ENCODE peak calls at places on chromosomes 7 and 10, in six cellular contexts. N is DND-41; Z is effector memory CD4-positive, alpha-beta T cell; A is upper lobe of right lung; V is psoas muscle; X is uterus. C is an unnamed sample.

GRCh38 chr10:98240524-98240923 is 27.5 kb downstream of the LOXL4 start:
- DNase-seq in N (no peak), Z (no peak), A (no peak), V (no peak), X (no peak), C (no peak)

GRCh38 chr7:35593896-35594295 is 101.0 kb downstream of the HERPUD2 start:
- DNase-seq in N (peak; percentile 21), Z (no peak), A (no peak), V (no peak), X (no peak), C (peak; percentile 24)

GRCh38 chr10:107971973-107972372 is 807.5 kb upstream of the SORCS1 start:
- DNase-seq in N (no peak), Z (no peak), A (no peak), V (no peak), X (no peak), C (no peak)

GRCh38 chr7:13106513-13106912 is 419.1 kb downstream of the ARL4A start:
- DNase-seq in N (no peak), Z (no peak), A (no peak), V (no peak), X (no peak), C (no peak)

GRCh38 chr7:98467570-98468312 is 66.9 kb upstream of the BAIAP2L1 start:
- DNase-seq in N (no peak), Z (no peak), A (no peak), V (no peak), X (no peak), C (no peak)

GRCh38 chr7:148485618-148486017 is 104.9 kb upstream of the C7orf33 start:
- DNase-seq in N (no peak), Z (no peak), A (no peak), V (no peak), X (no peak), C (no peak)

GRCh38 chr7:131843862-131844261 is 287.4 kb upstream of the PODXL start:
- DNase-seq in N (no peak), Z (no peak), A (no peak), V (no peak), X (no peak), C (no peak)

GRCh38 chr10:129694633-129695356 is 227.8 kb downstream of the MGMT start:
- DNase-seq in N (no peak), Z (no peak), A (no peak), V (peak; percentile 49), X (peak; percentile 89), C (no peak)

GRCh38 chr7:6260291-6261183 is 11.9 kb downstream of the CYTH3 start:
- DNase-seq in N (no peak), Z (no peak), A (no peak), V (no peak), X (no peak), C (no peak)

GRCh38 chr7:90698616-90699015 is 102.5 kb downstream of the CDK14 start:
- DNase-seq in N (no peak), Z (no peak), A (no peak), V (no peak), X (no peak), C (no peak)

GRCh38 chr7:20170626-20171025 is 46.6 kb downstream of the MACC1 start:
- DNase-seq in N (no peak), Z (no peak), A (no peak), V (no peak), X (no peak), C (no peak)

GRCh38 chr7:23530355-23530754 is 1.4 kb downstream of the TRA2A start:
- DNase-seq in N (no peak), Z (peak; percentile 29), A (no peak), V (no peak), X (no peak), C (peak; percentile 57)

GRCh38 chr7:100677308-100678095 is 4.0 kb downstream of the GNB2 start:
- DNase-seq in N (no peak), Z (no peak), A (peak; percentile 68), V (no peak), X (no peak), C (no peak)

GRCh38 chr7:44311561-44312495 is 13.6 kb downstream of the CAMK2B start:
- DNase-seq in N (no peak), Z (no peak), A (peak; percentile 46), V (no peak), X (peak; percentile 8), C (no peak)

GRCh38 chr7:151060416-151061234 is 1.2 kb downstream of the SLC4A2 start:
- DNase-seq in N (peak; percentile 57), Z (no peak), A (peak; percentile 80), V (no peak), X (peak; percentile 53), C (no peak)

GRCh38 chr7:24800667-24801066 is 43.4 kb upstream of the GSDME start:
- DNase-seq in N (no peak), Z (no peak), A (no peak), V (no peak), X (no peak), C (no peak)

GRCh38 chr7:98867271-98867701 is 2.5 kb downstream of the TMEM130 start:
- DNase-seq in N (no peak), Z (no peak), A (peak; percentile 59), V (no peak), X (no peak), C (no peak)

GRCh38 chr7:91436655-91437054 is 172.4 kb downstream of the FZD1 start:
- DNase-seq in N (no peak), Z (no peak), A (no peak), V (no peak), X (no peak), C (no peak)

GRCh38 chr10:51630618-51631005 is 68.8 kb downstream of the CSTF2T start:
- DNase-seq in N (no peak), Z (no peak), A (no peak), V (no peak), X (no peak), C (no peak)

GRCh38 chr7:602341-603141 is 82.9 kb upstream of the PDGFA start:
- DNase-seq in N (no peak), Z (no peak), A (peak; percentile 85), V (no peak), X (no peak), C (peak; percentile 32)

GRCh38 chr7:23915196-23915595 is 205.2 kb downstream of the STK31 start:
- DNase-seq in N (no peak), Z (no peak), A (no peak), V (no peak), X (no peak), C (no peak)

GRCh38 chr7:1735262-1735661 is 65.2 kb downstream of the ELFN1 start:
- DNase-seq in N (no peak), Z (no peak), A (no peak), V (no peak), X (no peak), C (no peak)

GRCh38 chr10:6819301-6819700 is 239.2 kb upstream of the PRKCQ start:
- DNase-seq in N (no peak), Z (no peak), A (no peak), V (no peak), X (no peak), C (no peak)

GRCh38 chr7:95865716-95866371 is 93.5 kb downstream of the DYNC1I1 start:
- DNase-seq in N (no peak), Z (no peak), A (no peak), V (no peak), X (no peak), C (no peak)

GRCh38 chr7:32586291-32587221 is 91.3 kb downstream of the AVL9 start:
- DNase-seq in N (no peak), Z (no peak), A (no peak), V (peak; percentile 27), X (no peak), C (no peak)

GRCh38 chr7:1700086-1700485 is 30.0 kb downstream of the ELFN1 start:
- DNase-seq in N (no peak), Z (no peak), A (peak; percentile 28), V (no peak), X (no peak), C (no peak)

GRCh38 chr10:132260083-132260482 is 47.7 kb downstream of the STK32C start:
- DNase-seq in N (no peak), Z (no peak), A (no peak), V (no peak), X (no peak), C (no peak)

GRCh38 chr7:51244890-51245289 is 71.7 kb downstream of the COBL start:
- DNase-seq in N (no peak), Z (no peak), A (no peak), V (no peak), X (no peak), C (no peak)

GRCh38 chr10:101021692-101022251 is 9.2 kb downstream of the PDZD7 start:
- DNase-seq in N (no peak), Z (no peak), A (peak; percentile 57), V (no peak), X (no peak), C (no peak)

GRCh38 chr10:33260403-33261239 is 73.8 kb downstream of the NRP1 start:
- DNase-seq in N (no peak), Z (no peak), A (no peak), V (no peak), X (no peak), C (no peak)
- H3K36me3 ChIP-seq in N (no peaks in the 10 kb centered on the region), Z (no peaks in the 10 kb centered on the region), A (peaks cover 28% of the 10 kb centered on the region), V (peaks cover 48% of the 10 kb centered on the region), X (no peaks in the 10 kb centered on the region), C (no peaks in the 10 kb centered on the region)

DNA sequence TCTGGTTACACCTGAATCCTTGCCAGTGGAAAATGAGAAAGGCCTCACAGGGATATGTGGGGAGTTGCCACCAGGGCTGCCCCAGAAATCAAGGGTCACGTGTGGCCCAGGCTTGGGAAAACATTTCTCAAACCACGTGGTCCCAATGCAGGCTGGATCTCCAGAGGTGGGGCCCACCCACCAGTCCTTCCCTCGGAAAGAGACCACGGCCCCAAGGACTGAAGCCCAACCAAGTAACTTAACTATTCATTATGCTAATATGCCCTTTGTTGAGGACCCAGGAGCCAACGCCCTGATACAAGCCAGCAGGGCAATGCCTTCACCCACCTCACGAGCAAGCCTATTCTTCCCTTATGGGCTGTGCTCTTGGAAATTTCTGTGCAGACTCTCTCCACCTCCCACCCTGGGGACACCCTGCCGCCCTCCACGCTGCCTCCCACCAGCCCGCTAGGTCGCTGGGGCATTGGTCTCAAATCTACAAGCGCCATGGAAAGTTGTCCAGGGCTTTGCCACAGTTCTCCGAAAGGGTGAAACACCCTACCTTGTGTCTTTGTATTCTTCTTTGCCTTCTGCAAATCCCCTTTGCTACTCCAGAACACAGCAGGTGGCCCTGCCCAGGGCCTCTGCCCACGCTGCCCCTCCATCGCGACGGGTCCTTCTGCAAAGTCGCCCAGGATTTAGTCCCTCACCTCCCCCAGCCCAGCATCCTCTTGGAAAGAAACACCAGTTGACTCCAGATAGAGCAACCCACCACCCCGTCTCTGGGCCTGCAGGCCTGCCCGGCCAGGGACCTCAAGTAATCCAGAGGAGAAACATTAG is 8.8 kb downstream of the TNS3 start:
- DNase-seq in N (no peak), Z (no peak), A (no peak), V (no peak), X (no peak), C (no peak)
- H3K4me1 ChIP-seq in N (no peaks in the 10 kb centered on the region), Z (no peaks in the 10 kb centered on the region), A (peaks cover 99% of the 10 kb centered on the region), V (peaks cover 40% of the 10 kb centered on the region), X (peaks cover 26% of the 10 kb centered on the region), C (no peaks in the 10 kb centered on the region)

DNA sequence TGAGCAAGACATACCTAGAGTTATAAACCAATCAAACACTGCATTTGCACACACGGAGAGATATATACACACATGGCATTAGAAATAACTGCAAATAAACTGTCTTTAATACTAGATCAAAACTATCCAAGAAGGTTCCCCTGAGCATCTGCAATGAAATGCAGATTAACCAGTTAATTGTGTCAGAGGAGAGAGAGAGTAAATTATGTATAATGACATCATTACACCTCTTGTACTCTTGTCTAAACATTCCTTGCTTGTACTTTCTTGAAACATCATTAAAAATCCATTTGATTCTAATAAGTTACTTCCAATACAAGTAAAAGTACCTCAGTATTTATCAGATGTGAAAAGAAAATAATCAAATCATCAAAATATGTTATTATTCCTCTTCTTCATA is 932 bp downstream of the ANKRD22 start:
- DNase-seq in N (no peak), Z (no peak), A (no peak), V (no peak), X (no peak), C (no peak)
- H3K4me3 ChIP-seq in N (no peak overlapping the region), Z (no peak overlapping the region), A (no peak overlapping the region), V (no peak overlapping the region), X (no peak overlapping the region), C (no peak overlapping the region)

GRCh38 chr7:140688341-140688740 is 8.2 kb upstream of the NDUFB2 start:
- DNase-seq in N (no peak), Z (no peak), A (no peak), V (no peak), X (no peak), C (no peak)
- H3K36me3 ChIP-seq in N (peaks cover 62% of the 10 kb centered on the region), Z (peaks cover 34% of the 10 kb centered on the region), A (peaks cover 35% of the 10 kb centered on the region), V (peaks cover 48% of the 10 kb centered on the region), X (no peaks in the 10 kb centered on the region), C (peaks cover 17% of the 10 kb centered on the region)